ENCODE peak calls at places on chromosomes 13 and 19, in five cellular contexts. B, J, Q, X and T are unnamed samples.

GRCh38 chr19:46133101-46133627 is 8.7 kb upstream of the IGFL3 start:
- DNase-seq in B (peak), J (no peak), Q (peak), X (peak), T (no peak)

GRCh38 chr13:32495841-32496240 is 42.8 kb downstream of the N4BP2L2 start:
- DNase-seq in B (no peak), J (no peak), Q (no peak), X (no peak), T (no peak)

GRCh38 chr19:1251503-1252220 is 3.3 kb downstream of the MIDN start:
- DNase-seq in B (no peak), J (peak), Q (no peak), X (peak), T (no peak)

GRCh38 chr19:1136201-1136600 is 32.4 kb downstream of the GPX4 start:
- DNase-seq in B (no peak), J (peak), Q (peak), X (no peak), T (peak)

GRCh38 chr19:34711890-34712289 is 22.2 kb upstream of the ZNF181 start:
- DNase-seq in B (no peak), J (no peak), Q (no peak), X (no peak), T (no peak)

GRCh38 chr19:40433391-40434216 is 7.8 kb upstream of the SERTAD1 start:
- DNase-seq in B (peak), J (peak), Q (peak), X (peak), T (peak)

GRCh38 chr13:73138276-73138950 is 79.6 kb downstream of the KLF5 start:
- DNase-seq in B (peak), J (no peak), Q (no peak), X (no peak), T (no peak)

GRCh38 chr13:94494021-94494420 is 14.5 kb upstream of the DCT start:
- DNase-seq in B (no peak), J (peak), Q (no peak), X (no peak), T (no peak)

GRCh38 chr19:53432088-53432661 is 391 bp downstream of the ZNF761 start:
- DNase-seq in B (peak), J (peak), Q (peak), X (peak), T (peak)

GRCh38 chr13:70623260-70623659 is 515.0 kb upstream of the KLHL1 start:
- DNase-seq in B (peak), J (peak), Q (peak), X (peak), T (no peak)

GRCh38 chr13:94992277-94992989 is 280.1 kb upstream of the SOX21 start:
- DNase-seq in B (peak), J (no peak), Q (no peak), X (no peak), T (no peak)

GRCh38 chr19:5407356-5407755 is 47.9 kb upstream of the ZNRF4 start:
- DNase-seq in B (peak), J (peak), Q (peak), X (peak), T (no peak)

GRCh38 chr19:14114854-14115253 is 2.7 kb downstream of the PRKACA start:
- DNase-seq in B (peak), J (peak), Q (peak), X (peak), T (peak)

GRCh38 chr19:4415352-4415751 is 12.9 kb downstream of the CHAF1A start:
- DNase-seq in B (peak), J (no peak), Q (no peak), X (peak), T (no peak)

GRCh38 chr13:37481005-37481857 is 117.3 kb downstream of the POSTN start:
- DNase-seq in B (peak), J (no peak), Q (no peak), X (no peak), T (no peak)

GRCh38 chr13:67148219-67148583 is 81.9 kb downstream of the PCDH9 start:
- DNase-seq in B (peak), J (no peak), Q (no peak), X (no peak), T (no peak)

GRCh38 chr13:48775804-48776203 is 122.1 kb downstream of the CYSLTR2 start:
- DNase-seq in B (peak), J (no peak), Q (no peak), X (no peak), T (no peak)

GRCh38 chr19:1097810-1098176 is 2.6 kb upstream of the POLR2E start:
- DNase-seq in B (no peak), J (no peak), Q (no peak), X (no peak), T (no peak)

GRCh38 chr13:35478384-35479222 is 2.1 kb upstream of the MAB21L1 start:
- DNase-seq in B (no peak), J (no peak), Q (peak), X (peak), T (no peak)

GRCh38 chr19:52670046-52670445 is 31.9 kb upstream of the ZNF83 start:
- DNase-seq in B (no peak), J (no peak), Q (no peak), X (no peak), T (no peak)

GRCh38 chr19:18233224-18233825 is 7.1 kb upstream of the PDE4C start:
- DNase-seq in B (peak), J (no peak), Q (peak), X (peak), T (peak)

GRCh38 chr19:38816131-38816750 is 3.5 kb upstream of the LGALS4 start:
- DNase-seq in B (no peak), J (no peak), Q (no peak), X (no peak), T (no peak)

GRCh38 chr13:67048084-67048792 is 181.9 kb downstream of the PCDH9 start:
- DNase-seq in B (peak), J (peak), Q (peak), X (peak), T (peak)

GRCh38 chr13:98649861-98650260 is 73.0 kb upstream of the STK24 start:
- DNase-seq in B (no peak), J (no peak), Q (no peak), X (no peak), T (no peak)

GRCh38 chr13:107238262-107238661 is 670.3 kb upstream of the ARGLU1 start:
- DNase-seq in B (no peak), J (no peak), Q (no peak), X (no peak), T (no peak)

GRCh38 chr19:22609630-22610029 is 24.5 kb upstream of the ZNF492 start:
- DNase-seq in B (no peak), J (no peak), Q (no peak), X (no peak), T (no peak)

GRCh38 chr19:44552324-44552723 is 22.8 kb upstream of the CEACAM20 start:
- DNase-seq in B (peak), J (peak), Q (peak), X (peak), T (peak)

GRCh38 chr13:75717525-75717924 is 81.4 kb downstream of the LMO7 start:
- DNase-seq in B (no peak), J (no peak), Q (no peak), X (no peak), T (no peak)

GRCh38 chr13:20610006-20610405 is 43.0 kb downstream of the IFT88 start:
- DNase-seq in B (no peak), J (no peak), Q (no peak), X (no peak), T (no peak)

GRCh38 chr19:1773173-1773572 is 19.9 kb downstream of the ONECUT3 start:
- DNase-seq in B (no peak), J (no peak), Q (no peak), X (no peak), T (no peak)